ENCODE peak calls at places on chromosomes 5 and 9, in ten cellular contexts. Q, R, L, J, V, Y, F, P, N and G are unnamed samples.

GRCh38 chr5:965604-966344 is 42.8 kb upstream of the NKD2 start:
- DNase-seq in Q (no peak), R (no peak), L (no peak), J (peak; percentile 59), V (no peak), Y (no peak), F (no peak), P (no peak), N (no peak), G (no peak)

GRCh38 chr5:14396071-14396470 is 185.5 kb upstream of the OTULINL start:
- DNase-seq in Q (no peak), R (peak; percentile 52), L (no peak), J (no peak), V (no peak), Y (no peak), F (no peak), P (no peak), N (no peak), G (no peak)

GRCh38 chr5:28448791-28449190 is 1410.4 kb upstream of the CDH9 start:
- DNase-seq in Q (no peak), R (no peak), L (no peak), J (no peak), V (no peak), Y (no peak), F (no peak), P (no peak), N (no peak), G (no peak)

GRCh38 chr5:149210229-149210628 is 61.4 kb upstream of the AFAP1L1 start:
- DNase-seq in Q (no peak), R (peak; percentile 90), L (no peak), J (peak; percentile 24), V (no peak), Y (no peak), F (peak; percentile 73), P (no peak), N (peak; percentile 44), G (no peak)

GRCh38 chr5:134738963-134739661 is 764 bp downstream of the CAMLG start:
- DNase-seq in Q (peak; percentile 26), R (peak; percentile 49), L (peak; percentile 48), J (peak; percentile 41), V (no peak), Y (peak; percentile 65), F (peak; percentile 35), P (no peak), N (peak; percentile 73), G (peak; percentile 10)

GRCh38 chr9:114849450-114849849 is 43.6 kb upstream of the TNFSF15 start:
- DNase-seq in Q (no peak), R (no peak), L (no peak), J (no peak), V (no peak), Y (no peak), F (no peak), P (no peak), N (no peak), G (no peak)

GRCh38 chr9:101673642-101674041 is 64.8 kb downstream of the GRIN3A start:
- DNase-seq in Q (no peak), R (no peak), L (no peak), J (no peak), V (no peak), Y (no peak), F (no peak), P (no peak), N (no peak), G (no peak)

GRCh38 chr9:115146581-115147021 is 28.6 kb upstream of the TNC start:
- DNase-seq in Q (no peak), R (peak; percentile 96), L (no peak), J (no peak), V (peak; percentile 23), Y (no peak), F (peak; percentile 75), P (no peak), N (no peak), G (no peak)

GRCh38 chr5:110839004-110839403 is 100.2 kb downstream of the SLC25A46 start:
- DNase-seq in Q (no peak), R (no peak), L (no peak), J (no peak), V (no peak), Y (no peak), F (no peak), P (no peak), N (no peak), G (no peak)

GRCh38 chr9:134950811-134951210 is 33.1 kb upstream of the FCN1 start:
- DNase-seq in Q (no peak), R (no peak), L (no peak), J (no peak), V (no peak), Y (no peak), F (no peak), P (no peak), N (no peak), G (no peak)

GRCh38 chr9:87829756-87830155 is 52.9 kb upstream of the SPATA31E1 start:
- DNase-seq in Q (no peak), R (no peak), L (no peak), J (no peak), V (no peak), Y (no peak), F (no peak), P (no peak), N (no peak), G (no peak)

GRCh38 chr5:134432174-134432573 is 20.5 kb upstream of the CDKN2AIPNL start:
- DNase-seq in Q (no peak), R (no peak), L (no peak), J (no peak), V (no peak), Y (no peak), F (no peak), P (no peak), N (no peak), G (no peak)

GRCh38 chr5:32446660-32447059 is 2.1 kb upstream of the ZFR start:
- DNase-seq in Q (no peak), R (no peak), L (no peak), J (no peak), V (no peak), Y (peak; percentile 12), F (no peak), P (peak; percentile 43), N (no peak), G (no peak)

GRCh38 chr5:178990491-178990890 is 4.6 kb downstream of the GRM6 start:
- DNase-seq in Q (no peak), R (no peak), L (no peak), J (no peak), V (no peak), Y (no peak), F (no peak), P (no peak), N (no peak), G (no peak)

GRCh38 chr5:13250450-13251291 is 693.8 kb downstream of the DNAH5 start:
- DNase-seq in Q (no peak), R (peak; percentile 6), L (peak; percentile 20), J (peak; percentile 26), V (no peak), Y (peak; percentile 23), F (no peak), P (no peak), N (peak; percentile 13), G (no peak)
- TF ChIP-seq CTCF in Q (peak; percentile 50), R (peak; percentile 49), L (peak; percentile 68), J (peak; percentile 22), V (no peak), Y (peak; percentile 74), F (peak; percentile 50), P (no peak), N (no peak), G (peak; percentile 20)

DNA sequence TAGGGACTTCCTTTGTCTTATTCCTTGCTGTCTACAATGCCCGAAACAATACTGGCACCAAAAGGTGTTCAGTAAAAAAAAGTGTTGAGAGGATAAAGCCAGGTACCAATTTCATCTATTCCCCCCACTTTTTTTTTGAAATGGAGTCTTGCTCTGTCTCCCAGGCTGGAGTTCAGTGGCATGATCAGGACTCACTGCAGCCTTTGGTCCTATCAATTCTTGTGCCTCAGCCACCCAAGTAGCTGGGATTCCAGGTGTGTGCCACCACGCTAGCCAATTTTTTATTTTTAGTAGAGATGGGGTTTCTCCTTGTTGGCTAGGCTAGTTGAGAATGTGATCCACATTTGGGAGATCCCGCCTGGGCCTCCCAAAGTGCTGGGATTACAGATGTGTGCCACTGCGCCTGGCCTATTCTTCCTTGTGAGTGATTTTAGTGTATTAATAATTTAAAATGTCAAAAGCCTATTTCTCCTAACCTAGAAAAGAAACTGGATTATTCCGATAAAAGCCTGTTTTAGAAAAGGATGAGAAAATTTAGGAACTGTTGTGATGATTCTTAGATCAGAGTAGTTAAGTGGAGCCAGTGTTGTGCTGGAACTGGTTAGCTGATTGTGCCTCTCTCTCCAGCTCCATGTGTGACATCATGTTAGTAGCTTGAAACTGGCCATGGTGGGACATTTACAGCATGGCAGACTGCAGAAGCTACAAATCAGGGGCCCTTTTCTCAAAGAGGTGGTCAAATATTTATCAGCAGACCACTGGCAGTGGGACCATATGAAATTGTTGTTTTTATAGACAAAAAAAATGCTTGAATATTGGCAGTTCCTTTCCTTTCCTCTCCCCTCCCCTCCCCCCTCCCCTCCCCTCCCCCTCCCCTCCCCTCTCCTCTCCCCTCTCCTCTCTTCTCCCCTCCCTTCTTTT is 14.3 kb downstream of the CDC42SE2 start:
- DNase-seq in Q (no peak), R (peak; percentile 24), L (no peak), J (no peak), V (no peak), Y (no peak), F (no peak), P (no peak), N (no peak), G (no peak)
- H3K4me3 ChIP-seq in Q (no peak overlapping the region), R (no peak overlapping the region), L (no peak overlapping the region), J (no peak overlapping the region), V (no peak overlapping the region), Y (no peak overlapping the region), F (no peak overlapping the region), P (no peak overlapping the region), N (no peak overlapping the region), G (no peak overlapping the region)

GRCh38 chr5:150612905-150613670 is 27.4 kb upstream of the SYNPO start:
- DNase-seq in Q (peak; percentile 54), R (no peak), L (no peak), J (no peak), V (peak; percentile 58), Y (no peak), F (no peak), P (no peak), N (no peak), G (no peak)
- H3K27ac ChIP-seq in Q (no peak overlapping the region), R (no peak overlapping the region), L (no peak overlapping the region), J (no peak overlapping the region), V (peak overlapping the region; percentile 93), Y (no peak overlapping the region), F (no peak overlapping the region), P (peak overlapping the region; percentile 43), N (no peak overlapping the region), G (peak overlapping the region; percentile 44)

GRCh38 chr5:157612581-157612980 is 37.0 kb upstream of the ADAM19 start:
- DNase-seq in Q (no peak), R (no peak), L (no peak), J (no peak), V (no peak), Y (no peak), F (no peak), P (no peak), N (no peak), G (no peak)

GRCh38 chr5:157613385-157614245 is 38.0 kb upstream of the ADAM19 start:
- DNase-seq in Q (no peak), R (no peak), L (no peak), J (no peak), V (no peak), Y (no peak), F (no peak), P (no peak), N (no peak), G (no peak)

GRCh38 chr5:157624144-157624543 is 28.1 kb downstream of the SOX30 start:
- DNase-seq in Q (no peak), R (no peak), L (no peak), J (no peak), V (no peak), Y (no peak), F (no peak), P (no peak), N (no peak), G (no peak)

GRCh38 chr5:157618366-157618765 is 33.9 kb downstream of the SOX30 start:
- DNase-seq in Q (no peak), R (no peak), L (no peak), J (no peak), V (no peak), Y (no peak), F (no peak), P (no peak), N (no peak), G (no peak)
- TF ChIP-seq CTCF in Q (no peak), R (no peak), L (no peak), J (no peak), V (no peak), Y (no peak), F (no peak), P (no peak), N (no peak), G (no peak)